ENCODE peak calls at places on chromosomes 11 and 22, in four cellular contexts. I is midbrain, G is heart left ventricle, K is GM06990. D is an unnamed sample.

GRCh38 chr11:41398175-41398574 is 61.3 kb downstream of the LRRC4C start:
- DNase-seq in G (no peak), K (no peak), I (no peak), D (no peak)

GRCh38 chr11:2529173-2529572 is 84.4 kb downstream of the KCNQ1 start:
- DNase-seq in G (no peak), K (no peak), I (no peak), D (no peak)

GRCh38 chr11:7513210-7514098 is at the start of gene PPFIBP2:
- DNase-seq in K (peak), I (peak), G (peak), D (peak)

GRCh38 chr11:86230196-86230813 is 14.2 kb upstream of the EED start:
- DNase-seq in G (no peak), I (no peak), K (no peak), D (no peak)

GRCh38 chr11:12539570-12539969 is 134.7 kb upstream of the TEAD1 start:
- DNase-seq in K (no peak), I (no peak), G (no peak), D (peak)

GRCh38 chr11:36195496-36196346 is 93.5 kb downstream of the COMMD9 start:
- DNase-seq in G (no peak), K (no peak), I (no peak), D (no peak)

GRCh38 chr11:210122-210802 is 2.8 kb downstream of the RIC8A start:
- DNase-seq in I (no peak), K (no peak), G (no peak), D (peak)

GRCh38 chr11:76919887-76920746 is 59.4 kb downstream of the ACER3 start:
- DNase-seq in G (peak), K (peak), I (peak), D (peak)

GRCh38 chr11:36056160-36056751 is 112.4 kb downstream of the LDLRAD3 start:
- DNase-seq in K (no peak), G (no peak), I (no peak), D (peak)

GRCh38 chr22:25902402-25902801 is 160.4 kb downstream of the MYO18B start:
- DNase-seq in G (no peak), K (no peak), I (no peak), D (no peak)

GRCh38 chr11:14768789-14769188 is 123.2 kb downstream of the CYP2R1 start:
- DNase-seq in I (no peak), K (no peak), G (no peak), D (no peak)

D was measured in lung microvascular endothelial cell.